ENCODE peak calls at places on chromosomes 1 and 21, in four cellular contexts. One of them, this sample, is unnamed.

GRCh38 chr1:233662503-233663105 is 48.7 kb downstream of the KCNK1 start:
- DNase-seq in effector memory CD4-positive, alpha-beta T cell: no peak
- DNase-seq in retinal pigment epithelial cell: peak
- DNase-seq in right lobe of liver: no peak
- DNase-seq in this sample: no peak

GRCh38 chr1:66396212-66396890 is 137.6 kb upstream of the SGIP1 start:
- DNase-seq in effector memory CD4-positive, alpha-beta T cell: no peak
- DNase-seq in retinal pigment epithelial cell: no peak
- DNase-seq in right lobe of liver: no peak
- DNase-seq in this sample: no peak

GRCh38 chr1:154420172-154420571 is 15.0 kb downstream of the IL6R start:
- DNase-seq in effector memory CD4-positive, alpha-beta T cell: peak
- DNase-seq in retinal pigment epithelial cell: peak
- DNase-seq in right lobe of liver: peak
- DNase-seq in this sample: peak

GRCh38 chr1:214005716-214006115 is 17.9 kb downstream of the PROX1 start:
- DNase-seq in effector memory CD4-positive, alpha-beta T cell: no peak
- DNase-seq in retinal pigment epithelial cell: no peak
- DNase-seq in right lobe of liver: no peak
- DNase-seq in this sample: no peak

GRCh38 chr1:100734716-100735115 is 15.2 kb downstream of the VCAM1 start:
- DNase-seq in effector memory CD4-positive, alpha-beta T cell: no peak
- DNase-seq in retinal pigment epithelial cell: peak
- DNase-seq in right lobe of liver: no peak
- DNase-seq in this sample: no peak

GRCh38 chr1:204623894-204624361 is 61.6 kb downstream of the LRRN2 start:
- DNase-seq in effector memory CD4-positive, alpha-beta T cell: no peak
- DNase-seq in retinal pigment epithelial cell: no peak
- DNase-seq in right lobe of liver: no peak
- DNase-seq in this sample: no peak

GRCh38 chr1:42745851-42746250 is 5.8 kb upstream of the CLDN19 start:
- DNase-seq in effector memory CD4-positive, alpha-beta T cell: no peak
- DNase-seq in retinal pigment epithelial cell: peak
- DNase-seq in right lobe of liver: peak
- DNase-seq in this sample: no peak

GRCh38 chr21:44931137-44931500 is 8.7 kb upstream of the SLX9 start:
- DNase-seq in effector memory CD4-positive, alpha-beta T cell: no peak
- DNase-seq in retinal pigment epithelial cell: no peak
- DNase-seq in right lobe of liver: no peak
- DNase-seq in this sample: peak

GRCh38 chr1:214934035-214934434 is 148.5 kb upstream of the KCNK2 start:
- DNase-seq in effector memory CD4-positive, alpha-beta T cell: no peak
- DNase-seq in retinal pigment epithelial cell: no peak
- DNase-seq in right lobe of liver: no peak
- DNase-seq in this sample: no peak

GRCh38 chr1:236064674-236065508 is at the start of gene NID1:
- DNase-seq in effector memory CD4-positive, alpha-beta T cell: no peak
- DNase-seq in retinal pigment epithelial cell: no peak
- DNase-seq in right lobe of liver: peak
- DNase-seq in this sample: peak

GRCh38 chr1:230340778-230341546 is 85.2 kb downstream of the PGBD5 start:
- DNase-seq in effector memory CD4-positive, alpha-beta T cell: no peak
- DNase-seq in retinal pigment epithelial cell: no peak
- DNase-seq in right lobe of liver: peak
- DNase-seq in this sample: no peak

GRCh38 chr1:78004719-78005346 is at the start of gene DNAJB4:
- DNase-seq in effector memory CD4-positive, alpha-beta T cell: peak
- DNase-seq in retinal pigment epithelial cell: peak
- DNase-seq in right lobe of liver: peak
- DNase-seq in this sample: no peak

GRCh38 chr1:78005755-78006154 is 1.0 kb downstream of the DNAJB4 start:
- DNase-seq in effector memory CD4-positive, alpha-beta T cell: no peak
- DNase-seq in retinal pigment epithelial cell: peak
- DNase-seq in right lobe of liver: no peak
- DNase-seq in this sample: no peak

GRCh38 chr1:78007677-78008341 is 3.1 kb downstream of the DNAJB4 start:
- DNase-seq in effector memory CD4-positive, alpha-beta T cell: no peak
- DNase-seq in retinal pigment epithelial cell: no peak
- DNase-seq in right lobe of liver: no peak
- DNase-seq in this sample: no peak

GRCh38 chr1:78005347-78005722 is 596 bp downstream of the DNAJB4 start:
- DNase-seq in effector memory CD4-positive, alpha-beta T cell: no peak
- DNase-seq in retinal pigment epithelial cell: no peak
- DNase-seq in right lobe of liver: no peak
- DNase-seq in this sample: no peak

DNA sequence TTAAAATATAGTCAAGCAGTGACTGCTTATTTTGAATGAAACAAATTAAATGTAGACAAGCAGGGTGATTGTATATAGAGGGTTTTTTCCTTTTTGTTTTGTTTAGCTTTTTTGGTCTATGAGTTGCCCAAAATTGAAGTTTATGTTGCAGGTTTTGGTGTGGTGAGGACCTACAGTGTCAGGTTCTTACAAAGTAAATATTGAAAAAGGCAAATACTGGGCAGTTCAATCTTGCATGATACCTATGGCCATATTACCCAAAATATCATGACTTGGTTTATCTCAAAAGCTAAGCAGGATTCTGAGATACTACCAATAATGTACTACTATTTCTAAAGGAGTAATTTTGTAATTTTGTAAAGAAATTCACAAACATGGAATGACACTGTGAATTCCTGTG is 1.8 kb downstream of the DNAJB4 start:
- DNase-seq in effector memory CD4-positive, alpha-beta T cell: no peak
- DNase-seq in retinal pigment epithelial cell: no peak
- DNase-seq in right lobe of liver: no peak
- DNase-seq in this sample: no peak
- H3K4me3 ChIP-seq in effector memory CD4-positive, alpha-beta T cell: no peak
- H3K4me3 ChIP-seq in retinal pigment epithelial cell: peak
- H3K4me3 ChIP-seq in right lobe of liver: peak
- H3K4me3 ChIP-seq in this sample: peak

GRCh38 chr1:152029144-152029936 is 7.5 kb downstream of the S100A11 start:
- DNase-seq in effector memory CD4-positive, alpha-beta T cell: no peak
- DNase-seq in retinal pigment epithelial cell: no peak
- DNase-seq in right lobe of liver: no peak
- DNase-seq in this sample: no peak

GRCh38 chr1:152034324-152034653 is 2.5 kb downstream of the S100A11 start:
- DNase-seq in effector memory CD4-positive, alpha-beta T cell: no peak
- DNase-seq in retinal pigment epithelial cell: no peak
- DNase-seq in right lobe of liver: no peak
- DNase-seq in this sample: no peak

GRCh38 chr1:152034654-152035405 is 2.0 kb downstream of the S100A11 start:
- DNase-seq in effector memory CD4-positive, alpha-beta T cell: peak
- DNase-seq in retinal pigment epithelial cell: no peak
- DNase-seq in right lobe of liver: no peak
- DNase-seq in this sample: no peak

GRCh38 chr1:152026895-152027294 is 9.9 kb downstream of the S100A11 start:
- DNase-seq in effector memory CD4-positive, alpha-beta T cell: no peak
- DNase-seq in retinal pigment epithelial cell: no peak
- DNase-seq in right lobe of liver: no peak
- DNase-seq in this sample: no peak

DNA sequence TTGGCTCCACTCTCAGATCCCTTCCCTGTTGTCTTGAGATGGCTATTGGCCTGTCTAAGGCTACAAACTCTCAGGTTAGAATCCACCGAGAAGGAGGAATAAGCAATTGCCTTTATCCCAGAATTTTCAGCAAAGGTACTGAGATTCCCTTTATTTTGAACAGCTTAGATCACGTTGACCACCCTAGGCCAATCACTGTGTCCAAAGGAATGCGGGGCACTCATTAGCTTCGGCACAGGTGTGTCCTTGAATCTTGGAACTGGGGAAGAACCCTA is 6.9 kb downstream of the S100A11 start:
- DNase-seq in effector memory CD4-positive, alpha-beta T cell: no peak
- DNase-seq in retinal pigment epithelial cell: no peak
- DNase-seq in right lobe of liver: no peak
- DNase-seq in this sample: no peak
- H3K4me3 ChIP-seq in effector memory CD4-positive, alpha-beta T cell: no peak
- H3K4me3 ChIP-seq in retinal pigment epithelial cell: no peak
- H3K4me3 ChIP-seq in right lobe of liver: no peak
- H3K4me3 ChIP-seq in this sample: no peak

DNA sequence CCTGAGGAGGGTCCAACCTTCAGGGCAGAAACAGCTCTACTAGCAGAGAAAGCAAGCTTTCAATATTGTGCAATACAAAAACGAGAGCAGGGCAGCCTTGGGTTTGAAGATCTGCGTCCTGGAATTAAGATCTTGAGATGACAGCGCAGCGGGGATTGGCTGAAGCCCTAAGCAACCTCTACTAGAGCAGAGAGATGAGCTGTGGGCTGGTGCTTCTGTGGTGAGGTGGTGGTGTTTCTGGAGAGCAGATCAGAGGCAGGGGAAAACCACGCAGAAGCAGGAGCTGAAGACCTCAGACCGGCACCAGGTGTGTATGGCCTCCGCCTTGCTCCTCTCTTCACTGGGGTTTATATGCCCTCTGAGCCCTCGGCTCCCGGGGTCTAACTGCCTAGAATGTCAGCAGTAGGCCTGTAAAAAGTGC is 12.5 kb downstream of the TRAF3IP3 start:
- DNase-seq in effector memory CD4-positive, alpha-beta T cell: peak
- DNase-seq in retinal pigment epithelial cell: no peak
- DNase-seq in right lobe of liver: no peak
- DNase-seq in this sample: no peak
- H3K4me3 ChIP-seq in effector memory CD4-positive, alpha-beta T cell: peak
- H3K4me3 ChIP-seq in retinal pigment epithelial cell: no peak
- H3K4me3 ChIP-seq in right lobe of liver: no peak
- H3K4me3 ChIP-seq in this sample: peak

GRCh38 chr1:207866471-207867135 is 44.3 kb downstream of the CD34 start:
- DNase-seq in effector memory CD4-positive, alpha-beta T cell: no peak
- DNase-seq in retinal pigment epithelial cell: no peak
- DNase-seq in right lobe of liver: peak
- DNase-seq in this sample: no peak
- H3K4me3 ChIP-seq in effector memory CD4-positive, alpha-beta T cell: peak
- H3K4me3 ChIP-seq in retinal pigment epithelial cell: no peak
- H3K4me3 ChIP-seq in right lobe of liver: no peak
- H3K4me3 ChIP-seq in this sample: peak

GRCh38 chr1:26721669-26722355 is 26.0 kb downstream of the ARID1A start:
- DNase-seq in effector memory CD4-positive, alpha-beta T cell: no peak
- DNase-seq in retinal pigment epithelial cell: no peak
- DNase-seq in right lobe of liver: no peak
- DNase-seq in this sample: no peak

GRCh38 chr1:26724938-26725337 is 29.1 kb downstream of the ARID1A start:
- DNase-seq in effector memory CD4-positive, alpha-beta T cell: no peak
- DNase-seq in retinal pigment epithelial cell: no peak
- DNase-seq in right lobe of liver: no peak
- DNase-seq in this sample: no peak

GRCh38 chr1:26724118-26724517 is 28.3 kb downstream of the ARID1A start:
- DNase-seq in effector memory CD4-positive, alpha-beta T cell: no peak
- DNase-seq in retinal pigment epithelial cell: no peak
- DNase-seq in right lobe of liver: no peak
- DNase-seq in this sample: no peak

GRCh38 chr1:26726784-26727183 is 31.0 kb downstream of the ARID1A start:
- DNase-seq in effector memory CD4-positive, alpha-beta T cell: no peak
- DNase-seq in retinal pigment epithelial cell: no peak
- DNase-seq in right lobe of liver: no peak
- DNase-seq in this sample: no peak

GRCh38 chr1:26723013-26723991 is 27.5 kb downstream of the ARID1A start:
- DNase-seq in effector memory CD4-positive, alpha-beta T cell: peak
- DNase-seq in retinal pigment epithelial cell: peak
- DNase-seq in right lobe of liver: peak
- DNase-seq in this sample: peak
- H3K4me3 ChIP-seq in effector memory CD4-positive, alpha-beta T cell: peak
- H3K4me3 ChIP-seq in retinal pigment epithelial cell: no peak
- H3K4me3 ChIP-seq in right lobe of liver: no peak
- H3K4me3 ChIP-seq in this sample: no peak

GRCh38 chr1:170663441-170664282 is at the start of gene PRRX1:
- DNase-seq in effector memory CD4-positive, alpha-beta T cell: no peak
- DNase-seq in retinal pigment epithelial cell: no peak
- DNase-seq in right lobe of liver: no peak
- DNase-seq in this sample: no peak
- H3K4me3 ChIP-seq in effector memory CD4-positive, alpha-beta T cell: no peak
- H3K4me3 ChIP-seq in retinal pigment epithelial cell: peak
- H3K4me3 ChIP-seq in right lobe of liver: peak
- H3K4me3 ChIP-seq in this sample: peak

DNA sequence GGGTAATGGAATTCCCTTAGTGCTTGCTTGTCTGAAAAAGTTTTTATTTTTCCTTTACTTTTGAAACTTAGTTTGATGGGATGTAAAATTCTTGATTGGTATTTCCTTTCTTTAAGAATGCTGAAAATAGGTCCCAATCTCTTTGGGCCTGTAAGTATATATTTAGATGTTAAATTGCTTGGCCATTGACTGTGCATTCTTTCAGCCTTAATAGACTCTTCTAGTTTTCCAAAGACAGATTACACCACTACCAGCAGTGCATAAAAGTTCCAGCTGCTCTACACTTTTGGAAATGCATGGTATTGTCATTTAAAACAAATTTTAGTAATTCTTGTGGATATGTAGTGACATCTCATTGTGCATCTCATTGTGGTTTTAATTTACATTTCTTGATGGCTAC is 464.8 kb upstream of the USP24 start:
- DNase-seq in effector memory CD4-positive, alpha-beta T cell: no peak
- DNase-seq in retinal pigment epithelial cell: no peak
- DNase-seq in right lobe of liver: no peak
- DNase-seq in this sample: no peak
- H3K4me3 ChIP-seq in effector memory CD4-positive, alpha-beta T cell: no peak
- H3K4me3 ChIP-seq in retinal pigment epithelial cell: no peak
- H3K4me3 ChIP-seq in right lobe of liver: no peak
- H3K4me3 ChIP-seq in this sample: no peak

DNA sequence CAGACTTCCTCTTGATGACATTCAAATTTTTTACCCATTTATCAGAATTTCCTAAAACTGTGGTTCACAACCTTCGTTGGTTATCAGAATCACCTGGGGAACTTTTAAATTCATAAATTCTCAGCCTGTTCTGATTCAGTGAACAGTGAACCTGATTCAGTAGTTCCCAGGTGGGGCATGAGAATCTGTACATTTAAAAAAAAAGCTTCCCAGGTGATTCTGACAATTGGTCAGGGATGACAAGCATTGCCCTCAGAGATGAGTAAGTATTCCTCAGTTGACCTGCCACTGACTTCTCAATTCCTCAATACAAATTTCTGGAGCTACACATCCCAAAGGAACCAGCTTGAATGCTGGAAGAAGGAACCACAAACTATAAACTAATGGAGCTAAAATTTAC is 23.5 kb upstream of the CR2 start:
- DNase-seq in effector memory CD4-positive, alpha-beta T cell: no peak
- DNase-seq in retinal pigment epithelial cell: no peak
- DNase-seq in right lobe of liver: no peak
- DNase-seq in this sample: no peak
- H3K4me3 ChIP-seq in effector memory CD4-positive, alpha-beta T cell: no peak
- H3K4me3 ChIP-seq in retinal pigment epithelial cell: no peak
- H3K4me3 ChIP-seq in right lobe of liver: no peak
- H3K4me3 ChIP-seq in this sample: no peak